ENCODE peak calls at places on chromosomes 5 and 9, in four cellular contexts. K is upper lobe of left lung; S is CD8-positive, alpha-beta T cell; V is CD4-positive, alpha-beta T cell. P is an unnamed sample.

GRCh38 chr9:113574381-113575262 is 111.1 kb downstream of the RGS3 start:
- DNase-seq in V (no peak), S (no peak), K (no peak), P (no peak)

GRCh38 chr9:125931211-125931610 is 184.0 kb downstream of the PBX3 start:
- DNase-seq in S (no peak), K (no peak), V (no peak), P (no peak)

GRCh38 chr9:13911473-13911872 is 402.5 kb downstream of the NFIB start:
- DNase-seq in V (no peak), K (no peak), S (no peak), P (no peak)

GRCh38 chr5:142432961-142433360 is 108.1 kb upstream of the SPRY4 start:
- DNase-seq in K (no peak), S (peak), V (peak), P (no peak)

GRCh38 chr9:106621299-106621920 is 241.6 kb upstream of the ZNF462 start:
- DNase-seq in V (no peak), S (no peak), K (no peak), P (no peak)

GRCh38 chr5:178590924-178591423 is 781 bp upstream of the COL23A1 start:
- DNase-seq in S (no peak), V (no peak), K (no peak), P (no peak)

GRCh38 chr9:97710356-97711222 is 13.4 kb upstream of the XPA start:
- DNase-seq in K (no peak), S (no peak), V (peak), P (no peak)

GRCh38 chr9:130041648-130042405 is 1.2 kb downstream of the FNBP1 start:
- DNase-seq in V (no peak), S (no peak), K (no peak), P (no peak)

GRCh38 chr9:16459421-16460148 is 410.9 kb downstream of the BNC2 start:
- DNase-seq in V (no peak), K (no peak), S (no peak), P (no peak)

GRCh38 chr5:150511641-150512367 is 3.9 kb downstream of the NDST1 start:
- DNase-seq in K (peak), S (no peak), V (no peak), P (peak)

GRCh38 chr5:88666761-88667186 is 216.2 kb downstream of the MEF2C start:
- DNase-seq in V (no peak), S (no peak), K (no peak), P (no peak)

GRCh38 chr5:75044406-75044805 is 8.0 kb downstream of the GCNT4 start:
- DNase-seq in V (no peak), S (no peak), K (no peak), P (no peak)

GRCh38 chr9:88310310-88310980 is 77.8 kb upstream of the SPIN1 start:
- DNase-seq in V (no peak), K (no peak), S (no peak), P (no peak)

GRCh38 chr5:173781432-173781825 is 106.7 kb upstream of the CPEB4 start:
- DNase-seq in V (no peak), K (no peak), S (no peak), P (no peak)

GRCh38 chr5:33166522-33166921 is 274.2 kb upstream of the TARS1 start:
- DNase-seq in S (no peak), K (no peak), V (no peak), P (no peak)

GRCh38 chr5:27252911-27253310 is 214.5 kb upstream of the CDH9 start:
- DNase-seq in V (no peak), S (no peak), K (no peak), P (no peak)

GRCh38 chr9:126117631-126118030 is 209.0 kb upstream of the MVB12B start:
- DNase-seq in K (no peak), V (no peak), S (no peak), P (no peak)

GRCh38 chr5:180366303-180366702 is 13.2 kb upstream of the GFPT2 start:
- DNase-seq in K (peak), V (no peak), S (no peak), P (no peak)

GRCh38 chr5:16784843-16785791 is 151.0 kb downstream of the MYO10 start:
- DNase-seq in S (no peak), V (no peak), K (no peak), P (no peak)
- TF ChIP-seq CTCF in S (no peak), V (no peak), K (no peak), P (no peak)

GRCh38 chr5:34519489-34520220 is 136.5 kb upstream of the RAI14 start:
- DNase-seq in K (no peak), V (no peak), S (no peak), P (no peak)
- TF ChIP-seq CTCF in K (no peak), V (no peak), S (no peak), P (no peak)

GRCh38 chr5:153043876-153044275 is 446.6 kb upstream of the GRIA1 start:
- DNase-seq in V (no peak), K (no peak), S (no peak), P (no peak)
- TF ChIP-seq CTCF in V (no peak), K (no peak), S (no peak), P (no peak)

GRCh38 chr9:90893706-90894105 is 92.1 kb downstream of the SYK start:
- DNase-seq in S (no peak), V (no peak), K (no peak), P (no peak)

GRCh38 chr9:90894956-90895687 is 93.5 kb downstream of the SYK start:
- DNase-seq in S (no peak), V (no peak), K (no peak), P (peak)

GRCh38 chr9:90891656-90892055 is 90.0 kb downstream of the SYK start:
- DNase-seq in S (no peak), K (no peak), V (no peak), P (no peak)

GRCh38 chr9:90888941-90889340 is 87.3 kb downstream of the SYK start:
- DNase-seq in S (no peak), K (no peak), V (no peak), P (no peak)

GRCh38 chr9:90890146-90890545 is 88.5 kb downstream of the SYK start:
- DNase-seq in S (no peak), K (no peak), V (no peak), P (no peak)
- TF ChIP-seq CTCF in S (no peak), K (no peak), V (no peak), P (peak)